ENCODE peak calls at places on chromosomes 1 and 21, in nine cellular contexts. O is anterior cingulate cortex; R is right lobe of liver; A is posterior vena cava; S is NCI-H82; B is stimulated activated CD8-positive, alpha-beta memory T cell treated with anti-CD3 and anti-CD28 coated beads, Interleukin-2, amount 100 ng/mL, for 1 hour; D is activated naive CD4-positive, alpha-beta T cell; F is dorsolateral prefrontal cortex; W is NCI-H460. L is an unnamed sample.

GRCh38 chr1:237864338-237865244 is 26.1 kb downstream of the ZP4 start:
- DNase-seq in W (peak), D (no peak), F (peak), B (no peak), R (peak), O (peak), S (peak), A (peak), L (no peak)

GRCh38 chr1:31779687-31780086 is 15.5 kb upstream of the ADGRB2 start:
- DNase-seq in S (no peak), D (no peak), O (no peak), R (no peak), W (no peak), A (no peak), F (no peak), B (no peak), L (no peak)

GRCh38 chr1:63593887-63594617 is 841 bp downstream of the PGM1 start:
- DNase-seq in A (peak), O (peak), R (peak), F (peak), B (peak), S (peak), W (peak), D (peak), L (peak)

GRCh38 chr1:3350441-3351261 is 103.8 kb upstream of the ARHGEF16 start:
- DNase-seq in D (no peak), O (peak), R (no peak), F (peak), B (no peak), A (no peak), S (no peak), W (no peak), L (no peak)

GRCh38 chr1:78303620-78304019 is 187.2 kb upstream of the PTGFR start:
- DNase-seq in F (no peak), O (no peak), D (no peak), B (no peak), W (no peak), A (no peak), S (no peak), R (peak), L (no peak)

GRCh38 chr1:189708674-189709073 is 769.0 kb downstream of the BRINP3 start:
- DNase-seq in R (no peak), F (no peak), A (no peak), W (peak), O (no peak), S (peak), D (no peak), B (no peak), L (no peak)

GRCh38 chr21:44773291-44773932 is 28.2 kb downstream of the UBE2G2 start:
- DNase-seq in D (no peak), B (no peak), A (no peak), R (no peak), W (no peak), F (peak), O (no peak), S (no peak), L (no peak)

GRCh38 chr21:44850208-44850800 is 23.2 kb downstream of the PTTG1IP start:
- DNase-seq in B (no peak), A (peak), D (no peak), S (no peak), W (no peak), O (no peak), F (no peak), R (no peak), L (no peak)

GRCh38 chr21:32574946-32575925 is 10.1 kb downstream of the TCP10L start:
- DNase-seq in D (no peak), R (no peak), O (no peak), W (no peak), F (no peak), B (no peak), A (no peak), S (no peak), L (no peak)

GRCh38 chr1:53548031-53548491 is 88.9 kb downstream of the DMRTB1 start:
- DNase-seq in R (peak), O (no peak), A (peak), F (peak), D (no peak), B (no peak), S (no peak), W (no peak), L (no peak)

GRCh38 chr1:220409751-220410370 is 118.1 kb upstream of the MARK1 start:
- DNase-seq in O (no peak), W (no peak), S (no peak), D (no peak), B (no peak), F (no peak), A (no peak), R (no peak), L (no peak)

GRCh38 chr1:30303387-30303786 is 420.0 kb downstream of the MATN1 start:
- DNase-seq in S (no peak), A (no peak), W (no peak), O (no peak), F (no peak), B (no peak), R (no peak), D (no peak), L (no peak)

GRCh38 chr1:62198069-62198780 is 3.6 kb downstream of the L1TD1 start:
- DNase-seq in A (peak), S (no peak), F (no peak), D (no peak), R (no peak), B (no peak), W (no peak), O (no peak), L (no peak)

GRCh38 chr21:28884481-28884880 is 108.2 kb downstream of the LTN1 start:
- DNase-seq in O (no peak), R (no peak), A (no peak), B (no peak), F (no peak), D (no peak), S (peak), W (no peak), L (no peak)

GRCh38 chr1:111801071-111801850 is 45.6 kb downstream of the DDX20 start:
- DNase-seq in O (no peak), F (no peak), R (no peak), A (no peak), W (no peak), D (no peak), B (no peak), S (peak), L (no peak)

GRCh38 chr1:212620293-212620692 is 11.7 kb downstream of the ATF3 start:
- DNase-seq in W (no peak), S (no peak), A (no peak), B (no peak), R (no peak), O (no peak), D (no peak), F (no peak), L (no peak)

GRCh38 chr1:66399888-66400529 is 133.9 kb upstream of the SGIP1 start:
- DNase-seq in D (no peak), F (no peak), S (no peak), R (no peak), O (no peak), A (no peak), W (no peak), B (no peak), L (no peak)

GRCh38 chr1:70675737-70676156 is 264.7 kb downstream of the CTH start:
- DNase-seq in W (no peak), A (no peak), D (no peak), O (no peak), F (no peak), S (peak), R (no peak), B (no peak), L (no peak)

GRCh38 chr1:42403880-42404400 is 23.3 kb downstream of the RIMKLA start:
- DNase-seq in F (no peak), O (no peak), D (no peak), S (peak), R (no peak), W (no peak), A (no peak), B (no peak), L (no peak)